ENCODE peak calls at places on chromosomes 2 and 18, in four cellular contexts. One of them, this sample, is unnamed.

GRCh38 chr2:71683070-71683469 is 229.7 kb downstream of the DYSF start:
- DNase-seq in HCT116: no peak
- DNase-seq in K562: no peak
- DNase-seq in GM23248: no peak
- DNase-seq in this sample: no peak

GRCh38 chr2:191679818-191680600 is 2.1 kb downstream of the NABP1 start:
- DNase-seq in HCT116: peak; percentile 66
- DNase-seq in K562: no peak
- DNase-seq in GM23248: peak; percentile 88
- DNase-seq in this sample: no peak

GRCh38 chr2:95232232-95232631 is 24.9 kb downstream of the ZNF892 start:
- DNase-seq in HCT116: no peak
- DNase-seq in K562: no peak
- DNase-seq in GM23248: no peak
- DNase-seq in this sample: no peak

GRCh38 chr2:16011621-16011960 is 71.2 kb downstream of the MYCN start:
- DNase-seq in HCT116: no peak
- DNase-seq in K562: no peak
- DNase-seq in GM23248: no peak
- DNase-seq in this sample: no peak

GRCh38 chr18:48106976-48107781 is 176.7 kb upstream of the SMAD2 start:
- DNase-seq in HCT116: no peak
- DNase-seq in K562: no peak
- DNase-seq in GM23248: peak; percentile 6
- DNase-seq in this sample: no peak

GRCh38 chr2:219645631-219646527 is 18.4 kb downstream of the SLC4A3 start:
- DNase-seq in HCT116: peak; percentile 65
- DNase-seq in K562: no peak
- DNase-seq in GM23248: peak; percentile 93
- DNase-seq in this sample: peak; percentile 63

GRCh38 chr2:102743259-102743658 is 18.6 kb upstream of the TMEM182 start:
- DNase-seq in HCT116: no peak
- DNase-seq in K562: no peak
- DNase-seq in GM23248: no peak
- DNase-seq in this sample: no peak

GRCh38 chr18:10559566-10560456 is 34.0 kb downstream of the NAPG start:
- DNase-seq in HCT116: no peak
- DNase-seq in K562: peak; percentile 20
- DNase-seq in GM23248: peak; percentile 44
- DNase-seq in this sample: no peak

DNA sequence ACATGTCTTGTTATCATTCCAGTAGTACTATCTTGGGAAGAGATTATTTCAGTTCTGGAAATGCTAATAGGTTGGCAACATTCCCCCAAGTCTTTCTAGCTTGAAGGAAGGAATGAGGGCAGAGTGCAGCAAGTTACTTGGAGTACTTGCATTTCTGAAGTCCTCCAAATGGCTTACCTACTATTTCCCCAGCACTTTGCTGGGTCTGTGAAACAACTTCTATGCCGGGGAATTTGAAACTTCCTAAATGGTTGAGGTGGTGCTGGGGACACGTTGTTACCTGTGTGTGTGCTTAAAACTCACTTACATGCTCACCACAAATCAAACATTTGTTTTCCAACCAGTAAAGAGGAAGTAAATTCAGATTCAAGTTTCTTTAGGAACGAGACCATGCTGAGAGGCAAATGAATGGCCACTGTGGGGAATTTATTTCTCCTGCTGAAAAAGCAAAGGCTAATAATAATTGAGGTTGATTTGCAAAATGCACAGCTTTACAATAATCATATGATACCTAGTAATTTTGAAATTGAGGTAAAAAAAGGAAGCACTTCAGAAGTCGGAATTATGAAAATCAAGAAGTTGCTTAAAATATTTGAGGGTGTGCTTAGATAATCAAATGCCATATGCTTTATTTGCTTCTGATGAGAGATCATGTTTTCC is 1167.7 kb upstream of the ZEB2 start:
- DNase-seq in HCT116: no peak
- DNase-seq in K562: no peak
- DNase-seq in GM23248: peak; percentile 0
- DNase-seq in this sample: no peak
- H3K4me2 ChIP-seq in HCT116: no peak overlapping the region
- H3K4me2 ChIP-seq in K562: no peak overlapping the region
- H3K4me2 ChIP-seq in GM23248: no peak overlapping the region
- H3K4me2 ChIP-seq in this sample: no peak overlapping the region

DNA sequence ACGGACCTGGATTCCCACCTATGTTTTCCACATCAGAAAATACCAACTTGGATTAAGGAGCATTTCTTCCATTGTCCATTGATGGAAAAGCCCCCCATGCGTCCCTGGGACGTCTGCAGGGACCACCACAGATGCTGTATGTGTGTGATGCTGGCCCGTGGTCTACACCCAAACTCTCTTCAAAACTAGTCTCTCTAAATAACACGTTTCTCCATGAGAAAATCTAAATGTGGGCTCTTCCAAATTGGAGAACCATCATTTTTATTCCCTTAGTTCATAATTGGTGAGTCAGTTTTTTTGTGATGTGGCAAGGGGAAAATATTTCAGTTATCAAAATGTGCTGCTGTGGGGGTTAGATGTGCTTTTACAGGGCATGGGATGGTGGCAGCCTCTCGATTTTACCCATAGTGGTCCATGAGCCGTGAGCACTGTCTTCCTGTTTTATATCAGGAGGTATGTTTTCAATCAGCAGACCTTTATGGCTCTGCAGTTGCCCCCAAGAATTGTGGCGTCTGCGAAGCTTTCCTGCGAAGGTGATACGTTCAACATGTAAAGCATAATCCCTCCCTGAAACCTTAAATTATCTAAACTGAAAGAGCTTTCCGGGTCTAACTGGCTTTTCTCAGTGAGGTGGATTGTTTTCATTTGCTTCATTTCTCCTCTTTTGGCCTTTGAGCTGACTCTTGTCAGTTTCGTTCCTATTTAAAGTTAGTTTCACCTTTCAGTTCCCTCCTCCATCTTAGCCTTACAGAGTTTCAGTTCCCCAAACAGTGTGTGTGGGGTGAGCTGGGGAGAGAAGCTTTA is 78.3 kb downstream of the SETBP1 start:
- DNase-seq in HCT116: no peak
- DNase-seq in K562: no peak
- DNase-seq in GM23248: no peak
- DNase-seq in this sample: no peak
- H3K27ac ChIP-seq in HCT116: no peak overlapping the region
- H3K27ac ChIP-seq in K562: no peak overlapping the region
- H3K27ac ChIP-seq in GM23248: no peak overlapping the region
- H3K27ac ChIP-seq in this sample: peak overlapping the region; percentile 10

GRCh38 chr18:21444465-21445023 is 156.0 kb downstream of the ESCO1 start:
- DNase-seq in HCT116: peak; percentile 64
- DNase-seq in K562: peak; percentile 43
- DNase-seq in GM23248: peak; percentile 68
- DNase-seq in this sample: peak; percentile 73

GRCh38 chr18:21443776-21444464 is 156.6 kb downstream of the ESCO1 start:
- DNase-seq in HCT116: no peak
- DNase-seq in K562: no peak
- DNase-seq in GM23248: no peak
- DNase-seq in this sample: no peak

GRCh38 chr18:21439453-21439852 is 161.1 kb downstream of the ESCO1 start:
- DNase-seq in HCT116: no peak
- DNase-seq in K562: no peak
- DNase-seq in GM23248: peak; percentile 95
- DNase-seq in this sample: peak; percentile 47

GRCh38 chr18:21441670-21442069 is 158.8 kb downstream of the ESCO1 start:
- DNase-seq in HCT116: no peak
- DNase-seq in K562: no peak
- DNase-seq in GM23248: no peak
- DNase-seq in this sample: no peak
- TF ChIP-seq EZH2 in HCT116: no peak
- TF ChIP-seq EZH2 in K562: no peak
- TF ChIP-seq EZH2 in GM23248: no peak
- TF ChIP-seq EZH2 in this sample: no peak

DNA sequence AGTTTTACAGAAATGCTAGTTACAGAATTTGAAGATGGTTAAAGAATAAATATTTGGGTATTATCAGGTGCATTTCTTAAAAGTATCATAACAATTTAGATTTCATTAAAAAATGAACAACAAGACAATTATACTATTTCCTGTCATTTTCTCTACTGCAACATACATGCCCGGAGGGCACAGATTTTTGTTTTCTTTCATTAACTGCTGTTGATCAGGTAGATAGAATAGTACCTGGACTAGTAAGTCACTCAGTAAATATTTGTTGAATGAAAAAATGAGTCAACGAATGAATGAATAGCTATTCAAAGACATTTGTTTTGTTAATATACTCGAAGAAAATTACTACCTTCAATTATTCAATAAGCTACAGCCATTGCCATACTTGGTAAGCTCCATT is 531.2 kb upstream of the VRK2 start:
- DNase-seq in HCT116: no peak
- DNase-seq in K562: no peak
- DNase-seq in GM23248: no peak
- DNase-seq in this sample: no peak
- H3K4me2 ChIP-seq in HCT116: no peak overlapping the region
- H3K4me2 ChIP-seq in K562: no peak overlapping the region
- H3K4me2 ChIP-seq in GM23248: no peak overlapping the region
- H3K4me2 ChIP-seq in this sample: no peak overlapping the region

GRCh38 chr2:160920791-160921303 is 239.4 kb upstream of the TANK start:
- DNase-seq in HCT116: no peak
- DNase-seq in K562: no peak
- DNase-seq in GM23248: peak; percentile 96
- DNase-seq in this sample: peak; percentile 55
- H3K27ac ChIP-seq in HCT116: no peak overlapping the region
- H3K27ac ChIP-seq in K562: no peak overlapping the region
- H3K27ac ChIP-seq in GM23248: peak overlapping the region; percentile 94
- H3K27ac ChIP-seq in this sample: peak overlapping the region; percentile 82